ENCODE peak calls at places on chromosomes 1 and 21, in ten cellular contexts. M is heart left ventricle, F is fibroblast of mammary gland, A is astrocyte of the cerebellum, E is tibial artery, D is AG10803, C is IMR-90, Z is cardiac fibroblast, T is astrocyte, I is tibial nerve. V is an unnamed sample.

GRCh38 chr21:16420086-16420724 is 690.4 kb downstream of the USP25 start:
- DNase-seq in M (peak; percentile 56), F (peak; percentile 81), A (peak; percentile 66), E (peak; percentile 67), D (peak; percentile 14), C (peak; percentile 18), Z (peak; percentile 89), T (peak; percentile 67), I (peak; percentile 38), V (no peak)

GRCh38 chr21:44870748-44871495 is 2.6 kb downstream of the PTTG1IP start:
- DNase-seq in M (peak; percentile 59), F (no peak), A (no peak), E (no peak), D (no peak), C (no peak), Z (no peak), T (peak; percentile 26), I (no peak), V (no peak)

GRCh38 chr1:41802532-41803501 is 115.9 kb downstream of the HIVEP3 start:
- DNase-seq in M (peak; percentile 69), F (no peak), A (no peak), E (peak; percentile 75), D (peak; percentile 45), C (no peak), Z (peak; percentile 48), T (no peak), I (peak; percentile 49), V (peak; percentile 84)

GRCh38 chr21:31894441-31894840 is 21.6 kb downstream of the HUNK start:
- DNase-seq in M (no peak), F (no peak), A (no peak), E (no peak), D (no peak), C (no peak), Z (no peak), T (no peak), I (no peak), V (no peak)

GRCh38 chr1:35883681-35884155 is 709 bp downstream of the AGO1 start:
- DNase-seq in M (peak; percentile 49), F (peak; percentile 13), A (no peak), E (peak; percentile 30), D (peak; percentile 22), C (peak; percentile 16), Z (peak; percentile 50), T (no peak), I (no peak), V (peak; percentile 51)

GRCh38 chr1:240173836-240174235 is 82.2 kb downstream of the FMN2 start:
- DNase-seq in M (no peak), F (no peak), A (no peak), E (no peak), D (peak; percentile 63), C (peak; percentile 16), Z (no peak), T (no peak), I (no peak), V (no peak)

GRCh38 chr1:18091660-18092446 is 15.7 kb upstream of the IGSF21 start:
- DNase-seq in M (no peak), F (peak; percentile 39), A (peak; percentile 31), E (peak; percentile 72), D (peak; percentile 75), C (peak; percentile 45), Z (peak; percentile 31), T (peak; percentile 74), I (peak; percentile 20), V (no peak)

GRCh38 chr1:75559800-75560199 is 51.1 kb downstream of the SLC44A5 start:
- DNase-seq in M (no peak), F (no peak), A (no peak), E (no peak), D (no peak), C (no peak), Z (no peak), T (peak; percentile 45), I (no peak), V (no peak)

GRCh38 chr1:110393691-110394564 is 3.1 kb upstream of the SLC16A4 start:
- DNase-seq in M (no peak), F (peak; percentile 85), A (peak; percentile 50), E (no peak), D (peak; percentile 85), C (peak; percentile 92), Z (peak; percentile 65), T (peak; percentile 81), I (no peak), V (no peak)

GRCh38 chr1:224427346-224427745 is 7.3 kb downstream of the WDR26 start:
- DNase-seq in M (no peak), F (peak; percentile 82), A (peak; percentile 39), E (no peak), D (peak; percentile 66), C (peak; percentile 88), Z (peak; percentile 61), T (peak; percentile 82), I (no peak), V (no peak)

GRCh38 chr1:26723013-26723991 is 27.5 kb downstream of the ARID1A start:
- DNase-seq in M (peak; percentile 90), F (peak; percentile 100), A (peak; percentile 100), E (peak; percentile 83), D (peak; percentile 100), C (peak; percentile 99), Z (peak; percentile 100), T (peak; percentile 99), I (peak; percentile 54), V (peak; percentile 48)

GRCh38 chr1:156376958-156377919 is 8.2 kb downstream of the RHBG start:
- DNase-seq in M (no peak), F (no peak), A (no peak), E (no peak), D (no peak), C (no peak), Z (no peak), T (no peak), I (no peak), V (no peak)

GRCh38 chr1:61482170-61482569 is 242.8 kb downstream of the TM2D1 start:
- DNase-seq in M (no peak), F (peak; percentile 14), A (no peak), E (no peak), D (no peak), C (no peak), Z (peak; percentile 11), T (no peak), I (no peak), V (no peak)

GRCh38 chr1:28145728-28146127 is 30.8 kb downstream of the PTAFR start:
- DNase-seq in M (no peak), F (no peak), A (no peak), E (no peak), D (no peak), C (no peak), Z (no peak), T (no peak), I (no peak), V (no peak)

GRCh38 chr1:28143496-28144202 is 32.8 kb downstream of the PTAFR start:
- DNase-seq in M (no peak), F (no peak), A (no peak), E (no peak), D (no peak), C (no peak), Z (no peak), T (no peak), I (no peak), V (no peak)

GRCh38 chr1:28147264-28148094 is 29.0 kb downstream of the PTAFR start:
- DNase-seq in M (no peak), F (no peak), A (no peak), E (no peak), D (no peak), C (no peak), Z (no peak), T (no peak), I (no peak), V (peak; percentile 20)

GRCh38 chr1:28141685-28142084 is 34.8 kb downstream of the PTAFR start:
- DNase-seq in M (no peak), F (no peak), A (no peak), E (no peak), D (no peak), C (no peak), Z (no peak), T (no peak), I (no peak), V (no peak)

GRCh38 chr1:28144203-28145135 is 32.0 kb downstream of the PTAFR start:
- DNase-seq in M (no peak), F (peak; percentile 73), A (peak; percentile 20), E (no peak), D (peak; percentile 43), C (peak; percentile 80), Z (peak; percentile 32), T (peak; percentile 63), I (no peak), V (peak; percentile 94)
- H3K4me3 ChIP-seq in M (no peak overlapping the region), F (no peak overlapping the region), A (no peak overlapping the region), E (no peak overlapping the region), D (no peak overlapping the region), C (no peak overlapping the region), Z (no peak overlapping the region), T (no peak overlapping the region), I (no peak overlapping the region), V (no peak overlapping the region)

GRCh38 chr1:52238887-52239707 is 97.2 kb downstream of the ZFYVE9 start:
- DNase-seq in M (no peak), F (peak; percentile 18), A (no peak), E (no peak), D (peak; percentile 24), C (peak; percentile 61), Z (peak; percentile 12), T (no peak), I (no peak), V (peak; percentile 11)
- TF ChIP-seq CTCF in M (no peak), F (no peak), A (no peak), E (no peak), D (no peak), C (no peak), Z (no peak), T (no peak), I (no peak), V (no peak)

DNA sequence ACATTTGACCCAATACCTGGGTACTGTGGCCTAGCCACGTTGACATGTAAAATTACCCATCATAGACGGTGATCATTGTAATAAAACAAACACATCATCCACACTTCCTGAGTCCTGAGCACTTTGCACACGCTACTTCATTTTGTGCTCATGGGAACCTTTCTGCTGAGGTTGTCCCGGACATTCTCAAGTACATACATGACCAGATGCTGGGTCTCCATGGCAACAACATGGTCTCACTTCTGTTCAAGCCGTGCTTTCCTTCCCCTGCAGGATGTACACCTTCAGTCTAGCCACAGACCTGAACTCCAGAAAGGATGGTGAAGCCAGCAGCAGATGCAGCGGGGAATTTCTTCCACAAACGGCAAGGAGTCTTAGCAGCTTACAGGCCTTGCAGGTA is 22.7 kb downstream of the UBASH3A start:
- DNase-seq in M (no peak), F (no peak), A (no peak), E (no peak), D (no peak), C (no peak), Z (no peak), T (no peak), I (no peak), V (peak; percentile 83)
- H3K4me3 ChIP-seq in M (no peak overlapping the region), F (no peak overlapping the region), A (no peak overlapping the region), E (no peak overlapping the region), D (no peak overlapping the region), C (no peak overlapping the region), Z (no peak overlapping the region), T (no peak overlapping the region), I (no peak overlapping the region), V (no peak overlapping the region)

DNA sequence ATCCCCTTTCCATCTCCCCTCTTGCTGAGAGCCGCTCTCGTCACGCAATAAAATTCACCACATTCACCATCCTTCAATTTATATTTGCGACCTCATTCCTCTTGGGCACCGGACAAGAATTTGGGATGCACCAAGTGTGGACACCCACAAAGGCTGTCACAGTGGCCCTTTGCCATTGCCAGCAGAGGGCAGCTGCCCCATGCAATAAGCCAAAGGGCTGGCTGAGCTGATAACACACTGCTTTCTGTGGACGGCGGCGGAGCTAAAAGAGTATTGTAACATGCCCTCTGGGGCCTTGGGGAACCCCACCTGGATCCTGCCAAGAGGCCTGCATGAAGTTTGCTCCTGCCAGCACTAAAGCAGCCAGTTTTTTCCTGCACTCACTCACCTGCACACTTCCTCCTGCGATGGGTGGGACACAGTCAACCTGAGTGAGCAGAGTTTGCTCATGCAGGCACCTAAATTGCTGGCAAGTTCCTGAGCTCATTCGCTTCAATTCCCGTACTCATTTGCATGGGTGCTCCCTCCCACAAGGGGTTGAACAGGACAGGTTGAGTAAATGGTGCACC is 792.3 kb upstream of the ADAMTS5 start:
- DNase-seq in M (peak; percentile 23), F (no peak), A (no peak), E (no peak), D (peak; percentile 8), C (no peak), Z (no peak), T (no peak), I (no peak), V (peak; percentile 22)
- TF ChIP-seq CTCF in M (peak; percentile 64), F (peak; percentile 33), A (peak; percentile 9), E (no peak), D (peak; percentile 45), C (peak; percentile 20), Z (peak; percentile 58), T (no peak), I (no peak), V (peak; percentile 35)